ENCODE peak calls at places on chromosomes 13 and 19, in eight cellular contexts. Z is stimulated activated naive CD8-positive, alpha-beta T cell treated with anti-CD3 and anti-CD28 coated beads, Interleukin-15, Interleukin-2, amounts not matched to agents 100 U/mL and 50 U/mL, for 24 hours; X is nephron progenitor cell; M is stimulated activated CD4-positive, alpha-beta T cell treated with anti-CD3 and anti-CD28 coated beads, Interleukin-15, amount 100 ng/mL, for 48 hours; N is stimulated activated CD8-positive, alpha-beta memory T cell treated with anti-CD3 and anti-CD28 coated beads, Interleukin-15, amount 100 ng/mL, for 4 hours; W is central memory CD4-positive, alpha-beta T cell; J is frontal cortex; P is caudate nucleus. I is an unnamed sample.

GRCh38 chr19:48539503-48540096 is 12.4 kb upstream of the SULT2B1 start:
- DNase-seq in Z (no peak), X (no peak), M (no peak), N (no peak), W (no peak), J (no peak), P (no peak), I (peak; percentile 23)

GRCh38 chr13:111789420-111789819 is 277.5 kb upstream of the SOX1 start:
- DNase-seq in Z (no peak), X (no peak), M (no peak), N (no peak), W (no peak), J (no peak), P (no peak), I (no peak)

GRCh38 chr13:110126391-110126961 is 180.5 kb downstream of the COL4A1 start:
- DNase-seq in Z (no peak), X (no peak), M (no peak), N (no peak), W (no peak), J (no peak), P (peak; percentile 37), I (no peak)

GRCh38 chr19:50677636-50678035 is 28.4 kb downstream of the C19orf81 start:
- DNase-seq in Z (no peak), X (no peak), M (no peak), N (no peak), W (no peak), J (no peak), P (no peak), I (no peak)

GRCh38 chr13:43787998-43788397 is 1.2 kb upstream of the ENOX1 start:
- DNase-seq in Z (no peak), X (no peak), M (no peak), N (no peak), W (no peak), J (peak; percentile 38), P (no peak), I (no peak)

GRCh38 chr13:27194895-27195764 is 23.5 kb upstream of the USP12 start:
- DNase-seq in Z (no peak), X (no peak), M (no peak), N (no peak), W (no peak), J (no peak), P (no peak), I (no peak)

GRCh38 chr19:7874080-7874856 is at the start of gene PRR36:
- DNase-seq in Z (no peak), X (peak; percentile 77), M (no peak), N (no peak), W (no peak), J (peak; percentile 61), P (peak; percentile 62), I (peak; percentile 65)

GRCh38 chr19:34261335-34262109 is 7.2 kb downstream of the GARRE1 start:
- DNase-seq in Z (no peak), X (no peak), M (no peak), N (no peak), W (no peak), J (no peak), P (no peak), I (no peak)